ENCODE peak calls at places on chromosomes 3 and 15, in four cellular contexts. One of them, this sample, is unnamed.

GRCh38 chr3:188874576-188874975 is 297.2 kb upstream of the TPRG1 start:
- DNase-seq in mesothelial cell of epicardium: no peak
- DNase-seq in DMS 273 treated with DMSO at 0.1 percent for 48 hours: no peak
- DNase-seq in stimulated activated CD4-positive, alpha-beta T cell treated with anti-CD3 and anti-CD28 coated beads, Interleukin-2, amount 100 ng/mL, for 24 hours: no peak
- DNase-seq in this sample: no peak

GRCh38 chr3:85481411-85482192 is 522.8 kb downstream of the CADM2 start:
- DNase-seq in mesothelial cell of epicardium: no peak
- DNase-seq in DMS 273 treated with DMSO at 0.1 percent for 48 hours: no peak
- DNase-seq in stimulated activated CD4-positive, alpha-beta T cell treated with anti-CD3 and anti-CD28 coated beads, Interleukin-2, amount 100 ng/mL, for 24 hours: no peak
- DNase-seq in this sample: no peak

GRCh38 chr3:42213417-42213816 is 52.6 kb downstream of the CCK start:
- DNase-seq in mesothelial cell of epicardium: no peak
- DNase-seq in DMS 273 treated with DMSO at 0.1 percent for 48 hours: no peak
- DNase-seq in stimulated activated CD4-positive, alpha-beta T cell treated with anti-CD3 and anti-CD28 coated beads, Interleukin-2, amount 100 ng/mL, for 24 hours: no peak
- DNase-seq in this sample: no peak

GRCh38 chr3:120276767-120277166 is 8.3 kb downstream of the GPR156 start:
- DNase-seq in mesothelial cell of epicardium: no peak
- DNase-seq in DMS 273 treated with DMSO at 0.1 percent for 48 hours: no peak
- DNase-seq in stimulated activated CD4-positive, alpha-beta T cell treated with anti-CD3 and anti-CD28 coated beads, Interleukin-2, amount 100 ng/mL, for 24 hours: no peak
- DNase-seq in this sample: no peak

GRCh38 chr3:83902842-83903241 is 1055.9 kb upstream of the CADM2 start:
- DNase-seq in mesothelial cell of epicardium: no peak
- DNase-seq in DMS 273 treated with DMSO at 0.1 percent for 48 hours: no peak
- DNase-seq in stimulated activated CD4-positive, alpha-beta T cell treated with anti-CD3 and anti-CD28 coated beads, Interleukin-2, amount 100 ng/mL, for 24 hours: no peak
- DNase-seq in this sample: no peak

GRCh38 chr3:150721285-150722130 is 17.8 kb upstream of the ERICH6 start:
- DNase-seq in mesothelial cell of epicardium: no peak
- DNase-seq in DMS 273 treated with DMSO at 0.1 percent for 48 hours: peak
- DNase-seq in stimulated activated CD4-positive, alpha-beta T cell treated with anti-CD3 and anti-CD28 coated beads, Interleukin-2, amount 100 ng/mL, for 24 hours: no peak
- DNase-seq in this sample: no peak

GRCh38 chr3:42780892-42781700 is 8.0 kb upstream of the CCDC13 start:
- DNase-seq in mesothelial cell of epicardium: no peak
- DNase-seq in DMS 273 treated with DMSO at 0.1 percent for 48 hours: peak
- DNase-seq in stimulated activated CD4-positive, alpha-beta T cell treated with anti-CD3 and anti-CD28 coated beads, Interleukin-2, amount 100 ng/mL, for 24 hours: no peak
- DNase-seq in this sample: no peak

GRCh38 chr3:51717947-51718346 is 11.1 kb downstream of the GRM2 start:
- DNase-seq in mesothelial cell of epicardium: no peak
- DNase-seq in DMS 273 treated with DMSO at 0.1 percent for 48 hours: no peak
- DNase-seq in stimulated activated CD4-positive, alpha-beta T cell treated with anti-CD3 and anti-CD28 coated beads, Interleukin-2, amount 100 ng/mL, for 24 hours: no peak
- DNase-seq in this sample: no peak

GRCh38 chr15:33586791-33587697 is 276.3 kb downstream of the RYR3 start:
- DNase-seq in mesothelial cell of epicardium: no peak
- DNase-seq in DMS 273 treated with DMSO at 0.1 percent for 48 hours: no peak
- DNase-seq in stimulated activated CD4-positive, alpha-beta T cell treated with anti-CD3 and anti-CD28 coated beads, Interleukin-2, amount 100 ng/mL, for 24 hours: no peak
- DNase-seq in this sample: no peak

GRCh38 chr15:72338617-72339321 is 18.8 kb upstream of the CELF6 start:
- DNase-seq in mesothelial cell of epicardium: no peak
- DNase-seq in DMS 273 treated with DMSO at 0.1 percent for 48 hours: no peak
- DNase-seq in stimulated activated CD4-positive, alpha-beta T cell treated with anti-CD3 and anti-CD28 coated beads, Interleukin-2, amount 100 ng/mL, for 24 hours: no peak
- DNase-seq in this sample: no peak

GRCh38 chr3:179546814-179547241 is 15.9 kb upstream of the ACTL6A start:
- DNase-seq in mesothelial cell of epicardium: no peak
- DNase-seq in DMS 273 treated with DMSO at 0.1 percent for 48 hours: no peak
- DNase-seq in stimulated activated CD4-positive, alpha-beta T cell treated with anti-CD3 and anti-CD28 coated beads, Interleukin-2, amount 100 ng/mL, for 24 hours: no peak
- DNase-seq in this sample: no peak

GRCh38 chr3:126828306-126828705 is 124.3 kb downstream of the CHCHD6 start:
- DNase-seq in mesothelial cell of epicardium: no peak
- DNase-seq in DMS 273 treated with DMSO at 0.1 percent for 48 hours: no peak
- DNase-seq in stimulated activated CD4-positive, alpha-beta T cell treated with anti-CD3 and anti-CD28 coated beads, Interleukin-2, amount 100 ng/mL, for 24 hours: no peak
- DNase-seq in this sample: peak

GRCh38 chr3:15287565-15288330 is 44.6 kb downstream of the SH3BP5 start:
- DNase-seq in mesothelial cell of epicardium: no peak
- DNase-seq in DMS 273 treated with DMSO at 0.1 percent for 48 hours: no peak
- DNase-seq in stimulated activated CD4-positive, alpha-beta T cell treated with anti-CD3 and anti-CD28 coated beads, Interleukin-2, amount 100 ng/mL, for 24 hours: no peak
- DNase-seq in this sample: peak

GRCh38 chr3:67349551-67350174 is 304.7 kb downstream of the SUCLG2 start:
- DNase-seq in mesothelial cell of epicardium: no peak
- DNase-seq in DMS 273 treated with DMSO at 0.1 percent for 48 hours: no peak
- DNase-seq in stimulated activated CD4-positive, alpha-beta T cell treated with anti-CD3 and anti-CD28 coated beads, Interleukin-2, amount 100 ng/mL, for 24 hours: peak
- DNase-seq in this sample: no peak

GRCh38 chr3:51156147-51156546 is 228.9 kb upstream of the MANF start:
- DNase-seq in mesothelial cell of epicardium: no peak
- DNase-seq in DMS 273 treated with DMSO at 0.1 percent for 48 hours: no peak
- DNase-seq in stimulated activated CD4-positive, alpha-beta T cell treated with anti-CD3 and anti-CD28 coated beads, Interleukin-2, amount 100 ng/mL, for 24 hours: no peak
- DNase-seq in this sample: no peak

GRCh38 chr3:148379763-148380162 is 317.9 kb upstream of the AGTR1 start:
- DNase-seq in mesothelial cell of epicardium: no peak
- DNase-seq in DMS 273 treated with DMSO at 0.1 percent for 48 hours: peak
- DNase-seq in stimulated activated CD4-positive, alpha-beta T cell treated with anti-CD3 and anti-CD28 coated beads, Interleukin-2, amount 100 ng/mL, for 24 hours: no peak
- DNase-seq in this sample: no peak

GRCh38 chr15:26087881-26088280 is 224.8 kb upstream of the ATP10A start:
- DNase-seq in mesothelial cell of epicardium: no peak
- DNase-seq in DMS 273 treated with DMSO at 0.1 percent for 48 hours: no peak
- DNase-seq in stimulated activated CD4-positive, alpha-beta T cell treated with anti-CD3 and anti-CD28 coated beads, Interleukin-2, amount 100 ng/mL, for 24 hours: no peak
- DNase-seq in this sample: no peak

GRCh38 chr15:48564690-48565089 is 80.8 kb downstream of the FBN1 start:
- DNase-seq in mesothelial cell of epicardium: no peak
- DNase-seq in DMS 273 treated with DMSO at 0.1 percent for 48 hours: no peak
- DNase-seq in stimulated activated CD4-positive, alpha-beta T cell treated with anti-CD3 and anti-CD28 coated beads, Interleukin-2, amount 100 ng/mL, for 24 hours: no peak
- DNase-seq in this sample: no peak